ENCODE peak calls at places on chromosomes 11 and 22, in six cellular contexts. One of them, this sample, is unnamed. For H4K20me1, the result is how much of the 10 kb centered on the place peaks cover.

GRCh38 chr11:87013852-87014251 is 23.9 kb upstream of the TMEM135 start:
- DNase-seq in hepatocyte: peak
- DNase-seq in GM12878: no peak
- DNase-seq in fibroblast of lung: no peak
- DNase-seq in PC-3: no peak
- DNase-seq in neural progenitor cell: no peak
- DNase-seq in this sample: no peak

GRCh38 chr11:102139081-102139498 is 28.8 kb downstream of the YAP1 start:
- DNase-seq in fibroblast of lung: peak
- DNase-seq in hepatocyte: peak
- DNase-seq in PC-3: peak
- DNase-seq in GM12878: no peak
- DNase-seq in neural progenitor cell: no peak
- DNase-seq in this sample: peak

GRCh38 chr11:17371614-17372013 is 16.8 kb downstream of the KCNJ11 start:
- DNase-seq in fibroblast of lung: peak
- DNase-seq in neural progenitor cell: peak
- DNase-seq in PC-3: no peak
- DNase-seq in hepatocyte: no peak
- DNase-seq in GM12878: no peak
- DNase-seq in this sample: peak

GRCh38 chr11:72230764-72231365 is 6.3 kb downstream of the INPPL1 start:
- DNase-seq in fibroblast of lung: no peak
- DNase-seq in GM12878: no peak
- DNase-seq in neural progenitor cell: no peak
- DNase-seq in PC-3: no peak
- DNase-seq in hepatocyte: no peak
- DNase-seq in this sample: no peak

GRCh38 chr11:76616676-76617552 is 53.6 kb downstream of the LRRC32 start:
- DNase-seq in neural progenitor cell: no peak
- DNase-seq in fibroblast of lung: no peak
- DNase-seq in PC-3: no peak
- DNase-seq in hepatocyte: no peak
- DNase-seq in GM12878: no peak
- DNase-seq in this sample: no peak

GRCh38 chr11:88555018-88555828 is 217.7 kb upstream of the CTSC start:
- DNase-seq in hepatocyte: peak
- DNase-seq in PC-3: peak
- DNase-seq in fibroblast of lung: peak
- DNase-seq in neural progenitor cell: no peak
- DNase-seq in GM12878: no peak
- DNase-seq in this sample: peak

GRCh38 chr22:19871845-19872778 is 17.4 kb upstream of the GNB1L start:
- DNase-seq in hepatocyte: no peak
- DNase-seq in GM12878: no peak
- DNase-seq in neural progenitor cell: no peak
- DNase-seq in fibroblast of lung: no peak
- DNase-seq in PC-3: no peak
- DNase-seq in this sample: no peak

GRCh38 chr11:31943056-31943780 is 132.1 kb upstream of the PAX6 start:
- DNase-seq in fibroblast of lung: no peak
- DNase-seq in hepatocyte: no peak
- DNase-seq in neural progenitor cell: peak
- DNase-seq in PC-3: no peak
- DNase-seq in GM12878: peak
- DNase-seq in this sample: no peak

GRCh38 chr11:77146261-77147035 is 18.4 kb downstream of the MYO7A start:
- DNase-seq in neural progenitor cell: no peak
- DNase-seq in fibroblast of lung: no peak
- DNase-seq in PC-3: no peak
- DNase-seq in hepatocyte: no peak
- DNase-seq in GM12878: no peak
- DNase-seq in this sample: no peak

GRCh38 chr22:45886502-45886901 is 90.5 kb downstream of the WNT7B start:
- DNase-seq in GM12878: no peak
- DNase-seq in PC-3: no peak
- DNase-seq in fibroblast of lung: no peak
- DNase-seq in hepatocyte: no peak
- DNase-seq in neural progenitor cell: no peak
- DNase-seq in this sample: no peak

GRCh38 chr22:27752141-27752540 is 49.4 kb downstream of the MN1 start:
- DNase-seq in PC-3: no peak
- DNase-seq in hepatocyte: no peak
- DNase-seq in GM12878: no peak
- DNase-seq in neural progenitor cell: no peak
- DNase-seq in fibroblast of lung: no peak
- DNase-seq in this sample: no peak

GRCh38 chr11:13781153-13781552 is 112.7 kb downstream of the FAR1 start:
- DNase-seq in GM12878: no peak
- DNase-seq in neural progenitor cell: no peak
- DNase-seq in hepatocyte: peak
- DNase-seq in fibroblast of lung: no peak
- DNase-seq in PC-3: peak
- DNase-seq in this sample: no peak

GRCh38 chr11:35162795-35163194 is 23.8 kb downstream of the CD44 start:
- DNase-seq in hepatocyte: no peak
- DNase-seq in GM12878: no peak
- DNase-seq in neural progenitor cell: no peak
- DNase-seq in PC-3: peak
- DNase-seq in fibroblast of lung: no peak
- DNase-seq in this sample: no peak

GRCh38 chr11:49208006-49208721 is at the start of gene FOLH1:
- DNase-seq in PC-3: peak
- DNase-seq in neural progenitor cell: no peak
- DNase-seq in hepatocyte: no peak
- DNase-seq in fibroblast of lung: no peak
- DNase-seq in GM12878: no peak
- DNase-seq in this sample: no peak

DNA sequence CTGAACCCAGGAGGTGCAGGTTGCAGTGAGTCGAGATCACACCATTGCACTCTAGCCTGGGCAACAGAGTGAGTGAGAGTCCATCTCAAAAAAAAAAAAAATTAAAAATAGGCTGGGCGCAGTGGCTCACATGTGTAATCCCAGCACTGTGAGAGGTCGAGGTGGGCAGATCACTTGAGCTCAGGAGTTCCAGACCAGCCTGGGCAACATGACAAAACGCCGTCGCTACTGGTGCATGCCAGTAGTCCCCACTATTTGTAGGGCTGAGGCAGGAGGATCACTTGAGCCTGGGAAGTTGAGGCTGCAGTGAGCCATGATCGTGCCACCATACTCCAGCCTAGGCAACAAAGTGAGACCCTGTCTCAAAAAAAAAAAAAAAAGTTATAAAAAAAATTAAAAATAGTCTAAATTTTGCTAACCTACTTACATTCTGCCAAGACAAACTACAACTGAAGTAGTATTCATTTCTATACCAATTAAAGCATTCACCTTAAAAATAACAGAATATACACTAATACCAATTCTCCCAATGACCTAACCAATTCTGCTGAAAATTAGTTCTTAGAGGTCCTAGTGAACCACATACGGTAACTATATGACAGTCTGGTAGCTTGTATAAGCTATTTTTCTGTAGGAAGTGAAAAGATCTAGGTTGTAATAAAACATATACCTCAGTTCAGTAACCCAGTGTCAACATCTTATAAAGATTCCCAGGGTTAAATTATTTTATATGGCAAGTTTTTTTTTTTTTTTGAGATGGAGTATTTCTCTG is 7.1 kb downstream of the DDX6 start:
- DNase-seq in hepatocyte: no peak
- DNase-seq in neural progenitor cell: no peak
- DNase-seq in fibroblast of lung: no peak
- DNase-seq in PC-3: no peak
- DNase-seq in GM12878: no peak
- DNase-seq in this sample: no peak
- H4K20me1 ChIP-seq in hepatocyte: half or more
- H4K20me1 ChIP-seq in neural progenitor cell: half or more
- H4K20me1 ChIP-seq in fibroblast of lung: under half
- H4K20me1 ChIP-seq in PC-3: under half
- H4K20me1 ChIP-seq in GM12878: under half
- H4K20me1 ChIP-seq in this sample: half or more

GRCh38 chr11:65210361-65210731 is 28.6 kb downstream of the CAPN1 start:
- DNase-seq in neural progenitor cell: no peak
- DNase-seq in PC-3: no peak
- DNase-seq in GM12878: no peak
- DNase-seq in fibroblast of lung: no peak
- DNase-seq in hepatocyte: no peak
- DNase-seq in this sample: no peak
- H4K20me1 ChIP-seq in neural progenitor cell: under half
- H4K20me1 ChIP-seq in PC-3: under half
- H4K20me1 ChIP-seq in GM12878: under half
- H4K20me1 ChIP-seq in fibroblast of lung: under half
- H4K20me1 ChIP-seq in hepatocyte: under half
- H4K20me1 ChIP-seq in this sample: under half

GRCh38 chr11:128520206-128520885 is 67.0 kb downstream of the ETS1 start:
- DNase-seq in PC-3: no peak
- DNase-seq in GM12878: no peak
- DNase-seq in hepatocyte: no peak
- DNase-seq in neural progenitor cell: no peak
- DNase-seq in fibroblast of lung: no peak
- DNase-seq in this sample: no peak

GRCh38 chr11:128517457-128518230 is 69.7 kb downstream of the ETS1 start:
- DNase-seq in GM12878: no peak
- DNase-seq in hepatocyte: no peak
- DNase-seq in fibroblast of lung: peak
- DNase-seq in neural progenitor cell: no peak
- DNase-seq in PC-3: peak
- DNase-seq in this sample: no peak

GRCh38 chr11:128519353-128519752 is 68.0 kb downstream of the ETS1 start:
- DNase-seq in neural progenitor cell: no peak
- DNase-seq in PC-3: peak
- DNase-seq in hepatocyte: no peak
- DNase-seq in fibroblast of lung: no peak
- DNase-seq in GM12878: no peak
- DNase-seq in this sample: no peak

GRCh38 chr11:128516886-128517285 is 70.5 kb downstream of the ETS1 start:
- DNase-seq in neural progenitor cell: no peak
- DNase-seq in hepatocyte: no peak
- DNase-seq in GM12878: no peak
- DNase-seq in fibroblast of lung: no peak
- DNase-seq in PC-3: no peak
- DNase-seq in this sample: no peak

DNA sequence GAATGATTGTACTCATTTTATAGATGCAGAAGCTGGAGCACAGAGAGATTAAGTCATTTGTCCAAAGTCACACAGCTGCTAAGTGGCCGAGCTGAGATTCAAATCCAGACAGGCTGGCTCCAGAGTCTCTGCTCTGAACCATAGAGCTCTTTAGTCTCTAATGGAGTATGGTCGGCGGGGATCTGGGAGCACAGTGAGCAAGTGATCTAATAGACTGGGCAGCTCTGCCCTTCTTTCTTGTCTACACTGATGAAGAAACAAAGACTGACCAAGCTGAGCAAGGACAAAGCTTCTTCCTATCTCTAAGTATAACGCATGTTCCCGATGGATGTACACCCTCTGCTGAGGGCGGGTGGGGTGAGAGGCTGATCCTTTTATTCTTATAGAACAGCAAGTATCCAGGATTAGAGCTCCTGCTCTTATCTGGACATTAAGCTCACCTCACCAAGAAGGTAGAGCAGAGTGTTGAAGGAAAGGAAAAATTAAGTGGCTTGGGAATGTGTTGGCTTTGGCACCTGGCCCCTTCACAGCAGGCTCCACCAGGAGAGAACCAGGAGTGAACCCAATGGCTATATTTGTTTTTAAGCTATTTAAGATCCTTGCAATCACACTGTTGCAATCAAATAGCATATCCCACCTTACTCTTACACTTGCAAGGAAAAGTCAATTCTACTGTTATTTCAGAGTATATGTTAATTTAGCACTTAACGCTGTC is 68.7 kb downstream of the ETS1 start:
- DNase-seq in GM12878: no peak
- DNase-seq in neural progenitor cell: no peak
- DNase-seq in PC-3: no peak
- DNase-seq in hepatocyte: no peak
- DNase-seq in fibroblast of lung: peak
- DNase-seq in this sample: no peak
- H4K20me1 ChIP-seq in GM12878: under half
- H4K20me1 ChIP-seq in neural progenitor cell: under half
- H4K20me1 ChIP-seq in PC-3: half or more
- H4K20me1 ChIP-seq in hepatocyte: under half
- H4K20me1 ChIP-seq in fibroblast of lung: under half
- H4K20me1 ChIP-seq in this sample: under half

GRCh38 chr11:61550665-61551227 is 30.1 kb downstream of the SYT7 start:
- DNase-seq in fibroblast of lung: no peak
- DNase-seq in hepatocyte: no peak
- DNase-seq in PC-3: no peak
- DNase-seq in neural progenitor cell: no peak
- DNase-seq in GM12878: no peak
- DNase-seq in this sample: no peak

GRCh38 chr11:61549177-61549576 is 31.7 kb downstream of the SYT7 start:
- DNase-seq in fibroblast of lung: no peak
- DNase-seq in neural progenitor cell: no peak
- DNase-seq in GM12878: no peak
- DNase-seq in hepatocyte: no peak
- DNase-seq in PC-3: no peak
- DNase-seq in this sample: no peak

GRCh38 chr11:61551630-61552029 is 29.2 kb downstream of the SYT7 start:
- DNase-seq in neural progenitor cell: no peak
- DNase-seq in fibroblast of lung: peak
- DNase-seq in GM12878: no peak
- DNase-seq in PC-3: peak
- DNase-seq in hepatocyte: no peak
- DNase-seq in this sample: no peak

GRCh38 chr11:61552108-61552635 is 28.7 kb downstream of the SYT7 start:
- DNase-seq in GM12878: no peak
- DNase-seq in hepatocyte: no peak
- DNase-seq in fibroblast of lung: no peak
- DNase-seq in PC-3: no peak
- DNase-seq in neural progenitor cell: no peak
- DNase-seq in this sample: no peak

DNA sequence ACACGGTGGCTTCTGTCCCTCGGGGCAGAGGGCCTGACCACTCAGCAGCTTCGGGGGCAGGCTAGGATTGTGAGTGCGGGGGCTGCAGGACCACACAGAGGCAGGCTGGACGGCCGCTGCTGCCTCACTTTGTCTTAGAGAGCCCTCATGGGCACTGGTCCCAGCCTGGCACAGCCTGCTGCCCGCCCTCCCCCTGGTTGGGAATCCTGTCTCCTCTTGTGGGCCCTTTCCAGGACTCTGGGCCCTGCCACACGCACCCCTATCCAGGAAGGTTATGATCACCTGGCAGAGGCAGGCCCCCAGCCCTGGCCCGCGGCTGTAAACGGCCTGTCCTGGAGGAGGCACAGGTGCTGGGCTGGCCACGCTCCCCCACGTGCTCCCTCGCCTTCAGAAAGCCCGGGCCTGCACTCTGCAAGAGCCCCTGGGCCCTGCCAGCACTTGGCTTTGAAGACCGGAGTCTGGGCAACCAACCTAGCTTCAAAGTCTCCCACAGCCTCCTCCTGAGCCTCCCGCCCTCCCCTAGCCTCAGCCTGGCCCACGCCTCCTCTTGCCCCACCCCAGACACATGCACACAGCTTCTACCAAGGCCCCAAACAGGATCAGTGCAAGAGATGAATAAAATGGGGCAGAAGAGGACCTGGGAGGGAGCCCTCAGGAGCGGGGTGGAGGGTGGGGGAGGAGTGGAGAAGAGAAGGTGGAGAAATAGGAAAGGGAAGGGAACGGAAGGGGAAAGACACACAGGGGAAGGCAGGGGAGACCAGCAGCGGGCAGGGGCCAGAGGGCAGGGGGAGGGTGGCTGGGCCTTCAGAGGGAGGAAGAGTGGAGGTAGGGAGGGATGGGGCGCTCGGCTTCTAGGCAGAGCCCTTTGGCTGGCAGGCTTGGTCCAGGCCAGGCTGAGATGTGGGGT is 31.0 kb downstream of the SYT7 start:
- DNase-seq in fibroblast of lung: no peak
- DNase-seq in PC-3: no peak
- DNase-seq in GM12878: no peak
- DNase-seq in neural progenitor cell: no peak
- DNase-seq in hepatocyte: no peak
- DNase-seq in this sample: no peak
- H4K20me1 ChIP-seq in fibroblast of lung: under half
- H4K20me1 ChIP-seq in PC-3: under half
- H4K20me1 ChIP-seq in GM12878: under half
- H4K20me1 ChIP-seq in neural progenitor cell: under half
- H4K20me1 ChIP-seq in hepatocyte: under half
- H4K20me1 ChIP-seq in this sample: under half

This sample was measured in PC-9.